ENCODE peak calls at places on chromosomes 4 and X, in seven cellular contexts. A, K, T, U, Q, N and G are unnamed samples.

GRCh38 chr4:11428161-11428700 is 463 bp downstream of the HS3ST1 start:
- DNase-seq in N (no peak), U (no peak), Q (no peak), K (no peak), A (no peak), T (no peak), G (peak)

GRCh38 chr4:158869001-158869400 is 100.2 kb downstream of the FNIP2 start:
- DNase-seq in Q (no peak), K (no peak), U (no peak), N (no peak), A (no peak), T (no peak), G (no peak)

GRCh38 chr4:60485279-60485678 is 714.8 kb upstream of the ADGRL3 start:
- DNase-seq in Q (no peak), T (peak), N (no peak), U (no peak), K (no peak), A (no peak), G (no peak)

GRCh38 chr4:47933798-47934197 is 19.4 kb upstream of the NFXL1 start:
- DNase-seq in U (no peak), T (peak), N (peak), Q (no peak), A (peak), K (peak), G (peak)

GRCh38 chr4:38979511-38980230 is 52.5 kb downstream of the TMEM156 start:
- DNase-seq in U (no peak), N (no peak), A (no peak), Q (no peak), T (no peak), K (no peak), G (no peak)

GRCh38 chr4:113013746-113014145 is 35.7 kb upstream of the ANK2 start:
- DNase-seq in N (no peak), Q (no peak), T (no peak), K (no peak), A (no peak), U (no peak), G (no peak)

GRCh38 chr4:24924309-24924781 is 11.5 kb upstream of the CCDC149 start:
- DNase-seq in Q (no peak), A (no peak), T (peak), U (no peak), K (no peak), N (no peak), G (no peak)

GRCh38 chr4:2258091-2259035 is 3.5 kb downstream of the MXD4 start:
- DNase-seq in U (no peak), K (peak), A (no peak), Q (no peak), T (no peak), N (no peak), G (no peak)

GRCh38 chr4:30720021-30720655 is at the start of gene PCDH7:
- DNase-seq in K (peak), Q (no peak), N (no peak), A (no peak), U (peak), T (peak), G (peak)

GRCh38 chr4:94127707-94128328 is 79.8 kb upstream of the SMARCAD1 start:
- DNase-seq in T (peak), Q (no peak), A (peak), U (no peak), N (peak), K (peak), G (peak)

GRCh38 chr4:142435599-142436235 is 410.4 kb downstream of the INPP4B start:
- DNase-seq in U (peak), Q (no peak), N (no peak), A (no peak), K (no peak), T (no peak), G (no peak)

GRCh38 chr4:70925899-70926635 is 23.9 kb downstream of the MOB1B start:
- DNase-seq in K (no peak), A (no peak), T (no peak), Q (peak), N (no peak), U (no peak), G (no peak)

GRCh38 chrX:46040001-46040400 is 505.2 kb downstream of the ZNF674 start:
- DNase-seq in A (no peak), U (no peak), N (no peak), Q (no peak), T (no peak), K (no peak), G (no peak)

GRCh38 chrX:153374426-153374825 is 26.7 kb downstream of the PNMA6E start:
- DNase-seq in T (no peak), A (no peak), N (no peak), K (no peak), Q (no peak), U (no peak), G (no peak)

GRCh38 chr4:147236806-147237205 is 244.1 kb upstream of the EDNRA start:
- DNase-seq in N (no peak), Q (no peak), A (no peak), T (no peak), K (no peak), U (no peak), G (no peak)

GRCh38 chr4:68228568-68228967 is 16.9 kb downstream of the TMPRSS11B start:
- DNase-seq in U (no peak), N (no peak), Q (no peak), K (no peak), T (no peak), A (no peak), G (no peak)
- TF ChIP-seq RFX5 in U (no peak), N (no peak), Q (no peak), K (no peak), T (no peak), A (no peak), G (no peak)

DNA sequence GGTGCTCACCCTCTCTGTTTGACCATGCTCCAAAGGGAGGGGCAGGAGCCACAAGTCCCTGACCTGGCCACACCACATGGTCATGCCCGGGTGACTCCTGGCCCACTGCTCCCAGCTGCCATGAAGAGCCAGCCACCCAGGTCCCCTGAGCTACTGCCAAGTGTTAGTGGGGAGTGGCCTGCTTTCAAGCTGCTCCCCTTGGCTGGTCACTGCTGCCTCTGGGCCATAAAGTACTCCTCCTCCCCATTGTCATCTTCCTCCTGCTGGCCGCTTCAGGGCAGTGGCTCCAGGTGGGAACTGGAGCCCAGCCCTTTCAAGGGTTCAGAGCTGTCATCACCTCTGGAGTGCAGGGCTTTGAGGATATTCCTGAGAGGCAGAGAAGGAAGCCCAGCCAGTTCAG is 27.3 kb upstream of the RBBP7 start:
- DNase-seq in T (no peak), A (no peak), Q (no peak), U (no peak), K (no peak), N (no peak), G (no peak)
- TF ChIP-seq RFX5 in T (no peak), A (no peak), Q (no peak), U (no peak), K (no peak), N (no peak), G (no peak)

DNA sequence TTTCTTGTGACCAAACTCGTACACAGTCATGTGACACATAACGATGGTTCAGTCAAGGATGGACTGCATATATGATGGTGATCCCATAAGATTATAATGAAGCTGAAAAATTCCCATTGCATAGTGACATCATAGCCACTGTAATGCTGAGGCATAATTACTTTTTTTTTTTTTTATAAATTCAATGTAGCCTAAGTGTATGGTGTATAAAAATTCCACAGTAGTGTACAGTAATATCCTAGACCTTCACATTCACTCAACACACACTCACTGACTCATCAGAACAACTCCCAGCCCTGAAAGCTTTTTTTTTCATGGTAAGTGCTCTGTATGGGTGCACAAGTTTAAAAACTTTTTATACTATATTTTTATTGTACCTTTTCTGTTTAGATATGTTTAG is 105.0 kb downstream of the AREG start:
- DNase-seq in K (no peak), N (no peak), A (no peak), T (peak), Q (no peak), U (no peak), G (no peak)
- TF ChIP-seq RFX5 in K (no peak), N (no peak), A (no peak), T (no peak), Q (no peak), U (no peak), G (no peak)

GRCh38 chr4:3268395-3269104 is 19.6 kb downstream of the MSANTD1 start:
- DNase-seq in N (no peak), K (peak), T (no peak), A (no peak), U (peak), Q (no peak), G (no peak)
- TF ChIP-seq RFX5 in N (no peak), K (no peak), T (no peak), A (no peak), U (no peak), Q (no peak), G (no peak)

GRCh38 chrX:14095702-14096101 is 66.0 kb upstream of the GEMIN8 start:
- DNase-seq in U (peak), K (peak), T (peak), A (peak), N (peak), Q (peak), G (no peak)
- TF ChIP-seq RFX5 in U (no peak), K (peak), T (no peak), A (no peak), N (no peak), Q (no peak), G (no peak)

DNA sequence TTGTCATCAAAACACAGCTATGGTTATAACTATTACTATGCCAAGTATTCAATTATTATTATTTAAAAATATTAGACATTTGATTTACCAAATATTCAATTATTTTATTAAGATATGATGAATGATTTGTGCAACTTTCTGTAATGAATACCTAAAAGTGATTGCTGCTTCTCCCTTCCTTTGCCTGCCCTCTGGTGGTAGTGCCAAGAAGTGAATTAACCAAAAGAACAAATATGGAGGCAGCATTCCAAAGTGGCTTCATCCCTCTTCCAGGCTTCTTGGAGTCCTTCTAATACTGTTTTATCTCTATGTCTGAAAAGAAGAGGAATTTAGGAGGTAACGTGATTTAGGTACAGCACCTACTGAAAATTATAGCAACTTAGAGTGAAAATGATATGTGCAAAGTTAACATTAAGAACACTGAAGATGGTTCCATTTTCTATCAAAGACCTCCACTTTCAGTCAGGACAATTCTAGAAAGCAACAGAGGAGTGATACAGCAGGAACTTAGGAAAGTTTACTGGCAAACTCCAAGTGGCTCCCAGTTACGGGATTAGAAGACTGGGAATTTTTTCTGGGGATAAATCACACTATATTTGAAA is 43.0 kb downstream of the ENPEP start:
- DNase-seq in U (no peak), K (peak), A (peak), N (peak), Q (no peak), T (peak), G (peak)
- TF ChIP-seq RFX5 in U (no peak), K (no peak), A (no peak), N (no peak), Q (no peak), T (no peak), G (no peak)

DNA sequence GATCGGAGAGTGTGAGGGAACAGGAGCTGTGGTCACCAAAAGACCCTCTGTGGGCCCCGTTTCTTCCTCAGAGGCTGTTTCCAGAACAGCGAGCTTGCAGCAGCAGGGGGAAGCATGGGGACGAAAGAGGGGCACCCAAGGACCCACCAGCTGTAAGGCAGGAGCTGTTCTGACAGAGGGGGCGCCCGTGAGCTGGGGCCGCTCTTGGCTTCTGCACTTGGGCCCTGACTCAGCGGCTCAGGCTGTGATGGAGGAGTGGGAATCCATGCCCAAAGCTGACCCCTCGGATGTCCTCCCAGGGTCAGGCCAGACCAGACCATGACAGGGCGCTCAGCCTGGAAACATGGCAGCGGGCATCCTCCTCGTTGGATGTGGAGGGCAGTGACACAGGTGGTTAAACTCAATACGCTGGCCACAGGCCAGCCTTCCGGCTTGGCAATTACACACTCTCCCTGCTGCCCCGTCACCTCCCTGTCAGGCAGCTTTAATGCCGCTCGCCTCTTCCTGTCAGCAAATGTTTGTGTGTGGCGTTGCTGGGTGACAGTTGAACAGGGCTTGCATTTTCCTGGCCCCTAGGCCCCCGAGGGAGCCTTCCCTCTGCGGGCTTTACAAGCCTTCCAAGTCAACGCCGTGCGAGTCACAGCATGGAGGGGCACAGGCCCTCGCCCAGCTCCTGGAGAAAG is 620.2 kb downstream of the BCOR start:
- DNase-seq in T (no peak), N (no peak), Q (no peak), U (peak), K (no peak), A (peak), G (no peak)
- TF ChIP-seq RFX5 in T (no peak), N (no peak), Q (no peak), U (no peak), K (no peak), A (no peak), G (no peak)

GRCh38 chr4:15331930-15332329 is 95.9 kb upstream of the C1QTNF7 start:
- DNase-seq in Q (no peak), A (no peak), N (no peak), U (no peak), K (no peak), T (no peak), G (no peak)

GRCh38 chr4:15325987-15326386 is 101.8 kb upstream of the C1QTNF7 start:
- DNase-seq in U (no peak), A (no peak), N (no peak), T (no peak), K (no peak), Q (no peak), G (no peak)

GRCh38 chr4:15322016-15322415 is 105.8 kb upstream of the C1QTNF7 start:
- DNase-seq in A (no peak), K (no peak), U (no peak), T (no peak), Q (no peak), N (no peak), G (no peak)

GRCh38 chr4:15332377-15332776 is 95.5 kb upstream of the C1QTNF7 start:
- DNase-seq in A (no peak), U (no peak), N (no peak), Q (no peak), T (no peak), K (no peak), G (no peak)

GRCh38 chr4:15327311-15328298 is 100.2 kb upstream of the C1QTNF7 start:
- DNase-seq in A (no peak), K (no peak), T (peak), U (no peak), N (no peak), Q (no peak), G (no peak)
- TF ChIP-seq RFX5 in A (no peak), K (no peak), T (no peak), U (no peak), N (no peak), Q (no peak), G (no peak)